ENCODE peak calls at places on chromosomes 1 and 21, in four cellular contexts. I is WTC11, X is SK-N-SH, R is HepG2. L is an unnamed sample.

GRCh38 chr1:35808376-35809155 is 750 bp downstream of the AGO4 start:
- DNase-seq in X (peak), R (peak), I (peak), L (peak)

GRCh38 chr21:37244506-37245083 is 22.5 kb downstream of the VPS26C start:
- DNase-seq in I (no peak), X (no peak), R (no peak), L (no peak)

GRCh38 chr1:175911138-175911537 is 167.7 kb upstream of the TNR start:
- DNase-seq in X (no peak), R (no peak), I (no peak), L (no peak)

GRCh38 chr1:100463809-100464424 is 74.0 kb upstream of the GPR88 start:
- DNase-seq in R (peak), X (peak), I (peak), L (peak)

GRCh38 chr1:108609483-108610066 is 49.7 kb downstream of the EEIG2 start:
- DNase-seq in X (no peak), R (no peak), I (no peak), L (no peak)

GRCh38 chr21:33201945-33202344 is 27.8 kb upstream of the IFNAR2 start:
- DNase-seq in R (no peak), X (no peak), I (no peak), L (no peak)

GRCh38 chr1:28917757-28918118 is 3.4 kb downstream of the EPB41 start:
- DNase-seq in I (no peak), R (no peak), X (no peak), L (no peak)

GRCh38 chr1:119040906-119041305 is 52.8 kb upstream of the TBX15 start:
- DNase-seq in I (no peak), X (no peak), R (no peak), L (no peak)

GRCh38 chr1:246350745-246351144 is 156.3 kb downstream of the SMYD3 start:
- DNase-seq in R (no peak), I (no peak), X (no peak), L (no peak)

GRCh38 chr1:211522804-211523203 is 30.8 kb upstream of the RD3 start:
- DNase-seq in X (no peak), I (no peak), R (no peak), L (no peak)

GRCh38 chr21:34336756-34337391 is 26.9 kb upstream of the KCNE2 start:
- DNase-seq in I (no peak), R (no peak), X (no peak), L (no peak)

DNA sequence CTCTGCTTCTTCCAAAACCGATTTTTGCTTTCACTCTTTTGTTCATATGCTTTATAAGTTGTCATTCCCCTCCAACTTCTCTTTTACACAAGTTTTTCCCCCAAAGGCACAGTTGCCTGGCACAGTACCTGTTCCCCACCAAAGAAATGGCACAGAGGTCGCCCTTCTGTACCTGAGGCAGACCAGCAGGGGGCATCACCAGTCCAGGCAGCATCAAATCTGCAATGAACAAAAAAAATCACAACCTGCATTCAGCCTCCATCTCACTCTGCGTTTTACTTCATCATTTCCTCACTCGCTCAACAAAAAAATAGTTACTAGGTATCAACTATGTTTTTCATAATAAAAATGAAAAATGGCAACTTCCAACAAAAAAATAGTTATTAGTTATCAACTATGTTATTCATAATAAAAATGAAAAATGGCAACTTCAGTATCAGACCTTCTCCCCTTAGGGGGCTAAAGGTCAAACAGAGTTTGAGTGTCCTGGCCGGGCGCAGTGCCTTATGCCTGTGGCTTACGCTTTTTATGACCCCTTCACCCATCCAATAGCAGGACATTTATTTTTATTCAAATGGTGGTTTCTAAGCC is 4.1 kb downstream of the EIF2D start:
- DNase-seq in X (peak), R (peak), I (peak), L (peak)
- TF ChIP-seq FOXJ3 in X (no peak), R (no peak), I (no peak), L (no peak)

GRCh38 chr1:18949689-18950414 is 6.6 kb downstream of the IFFO2 start:
- DNase-seq in X (no peak), I (peak), R (peak), L (no peak)
- TF ChIP-seq FOXJ3 in X (no peak), I (no peak), R (no peak), L (no peak)

GRCh38 chr1:149881876-149882275 is 17.5 kb upstream of the BOLA1 start:
- DNase-seq in I (no peak), R (peak), X (no peak), L (no peak)
- TF ChIP-seq FOXJ3 in I (no peak), R (no peak), X (no peak), L (no peak)

GRCh38 chr1:204475651-204476432 is 18.8 kb downstream of the PIK3C2B start:
- DNase-seq in I (no peak), R (no peak), X (no peak), L (no peak)

GRCh38 chr1:204478921-204479320 is 15.7 kb downstream of the PIK3C2B start:
- DNase-seq in X (no peak), R (no peak), I (no peak), L (no peak)

GRCh38 chr1:204478166-204478899 is 16.3 kb downstream of the PIK3C2B start:
- DNase-seq in R (no peak), I (no peak), X (no peak), L (no peak)

GRCh38 chr1:204476563-204476962 is 18.0 kb downstream of the PIK3C2B start:
- DNase-seq in I (no peak), R (no peak), X (no peak), L (no peak)

DNA sequence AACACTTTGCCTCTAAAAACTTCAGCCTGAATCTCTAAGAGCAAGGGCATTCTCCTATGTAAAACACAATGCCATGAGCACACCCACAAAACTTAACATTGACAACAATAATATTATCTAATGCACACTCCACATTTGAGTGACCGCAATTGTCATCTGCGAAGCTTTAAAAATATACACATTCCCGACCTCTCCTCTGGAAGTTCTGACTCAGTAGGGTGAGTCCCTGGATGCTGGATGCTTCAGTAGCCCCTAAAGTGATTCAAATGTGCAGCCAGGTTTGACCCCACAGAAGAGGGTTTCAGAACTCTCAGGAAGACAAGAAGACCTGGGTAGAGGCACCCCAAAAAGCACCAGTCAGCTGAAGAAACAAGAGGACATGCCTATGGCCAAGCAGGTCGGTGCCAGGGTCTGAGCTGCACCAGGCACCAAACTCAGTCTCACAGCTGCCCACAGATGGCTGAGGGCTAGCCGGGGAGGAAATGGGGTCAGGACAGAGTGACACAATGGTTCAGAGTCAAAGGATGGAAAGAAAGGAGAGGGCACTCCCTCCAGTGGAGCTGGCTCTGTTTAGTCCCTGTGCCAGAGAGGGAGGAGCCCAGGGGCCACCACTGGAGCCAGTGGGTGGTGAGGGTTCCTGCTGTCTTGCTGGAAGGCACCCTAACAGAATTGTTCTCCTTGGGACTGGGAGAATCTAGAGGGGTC is 17.4 kb downstream of the PIK3C2B start:
- DNase-seq in I (no peak), X (no peak), R (no peak), L (no peak)
- TF ChIP-seq FOXJ3 in I (no peak), X (no peak), R (no peak), L (no peak)

GRCh38 chr1:230827081-230827681 is 41.1 kb downstream of the C1orf198 start:
- DNase-seq in I (no peak), X (no peak), R (peak), L (no peak)

GRCh38 chr1:230826166-230826875 is 42.0 kb downstream of the C1orf198 start:
- DNase-seq in R (no peak), X (no peak), I (no peak), L (no peak)

GRCh38 chr1:230825804-230826160 is 42.5 kb downstream of the C1orf198 start:
- DNase-seq in I (no peak), X (no peak), R (no peak), L (no peak)

GRCh38 chr1:230828421-230828820 is 39.9 kb downstream of the C1orf198 start:
- DNase-seq in X (no peak), R (no peak), I (no peak), L (no peak)

GRCh38 chr1:230827801-230828200 is 40.5 kb downstream of the C1orf198 start:
- DNase-seq in X (no peak), I (no peak), R (no peak), L (no peak)
- TF ChIP-seq FOXJ3 in X (no peak), I (no peak), R (no peak), L (no peak)

GRCh38 chr21:39712976-39713375 is 32.0 kb upstream of the IGSF5 start:
- DNase-seq in R (peak), X (no peak), I (peak), L (no peak)
- TF ChIP-seq FOXJ3 in R (no peak), X (no peak), I (no peak), L (no peak)

DNA sequence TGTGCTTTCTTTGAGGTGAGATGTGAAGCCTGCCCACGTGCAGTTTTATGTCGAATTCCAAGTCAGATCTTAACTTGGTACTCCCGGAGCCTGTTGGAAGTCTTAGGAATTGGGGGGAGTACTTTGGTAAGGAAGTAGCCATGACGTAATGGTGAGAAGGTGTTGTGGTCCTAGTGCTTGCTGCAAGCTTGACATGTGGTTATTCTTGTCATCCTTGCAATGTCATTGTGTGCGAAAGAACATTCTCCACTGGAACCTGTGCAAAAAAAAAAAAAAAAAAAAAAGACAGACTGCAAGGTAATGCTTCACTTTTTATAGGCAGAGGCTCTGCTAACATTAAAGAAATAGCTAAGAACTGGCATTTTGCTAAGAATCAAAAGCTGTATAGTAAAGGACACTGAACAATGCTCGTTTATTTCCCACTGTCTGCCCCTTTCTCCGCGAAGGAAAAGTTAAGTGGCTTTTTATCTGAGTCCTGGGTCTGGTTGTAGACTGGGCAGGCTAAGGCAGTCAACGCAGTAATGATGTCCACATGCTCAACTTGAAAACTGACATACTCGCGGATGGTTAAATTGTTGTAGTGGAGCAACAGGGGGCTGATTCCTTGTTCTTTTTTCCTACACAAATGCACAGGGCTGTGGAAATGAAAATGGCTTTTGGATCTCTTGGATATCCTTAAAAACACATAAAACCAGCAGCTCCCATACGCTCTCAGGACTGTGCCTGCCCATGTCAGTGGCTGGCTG is 2.1 kb downstream of the KAZN start:
- DNase-seq in R (no peak), X (no peak), I (no peak), L (no peak)
- TF ChIP-seq FOXJ3 in R (no peak), X (no peak), I (no peak), L (no peak)

DNA sequence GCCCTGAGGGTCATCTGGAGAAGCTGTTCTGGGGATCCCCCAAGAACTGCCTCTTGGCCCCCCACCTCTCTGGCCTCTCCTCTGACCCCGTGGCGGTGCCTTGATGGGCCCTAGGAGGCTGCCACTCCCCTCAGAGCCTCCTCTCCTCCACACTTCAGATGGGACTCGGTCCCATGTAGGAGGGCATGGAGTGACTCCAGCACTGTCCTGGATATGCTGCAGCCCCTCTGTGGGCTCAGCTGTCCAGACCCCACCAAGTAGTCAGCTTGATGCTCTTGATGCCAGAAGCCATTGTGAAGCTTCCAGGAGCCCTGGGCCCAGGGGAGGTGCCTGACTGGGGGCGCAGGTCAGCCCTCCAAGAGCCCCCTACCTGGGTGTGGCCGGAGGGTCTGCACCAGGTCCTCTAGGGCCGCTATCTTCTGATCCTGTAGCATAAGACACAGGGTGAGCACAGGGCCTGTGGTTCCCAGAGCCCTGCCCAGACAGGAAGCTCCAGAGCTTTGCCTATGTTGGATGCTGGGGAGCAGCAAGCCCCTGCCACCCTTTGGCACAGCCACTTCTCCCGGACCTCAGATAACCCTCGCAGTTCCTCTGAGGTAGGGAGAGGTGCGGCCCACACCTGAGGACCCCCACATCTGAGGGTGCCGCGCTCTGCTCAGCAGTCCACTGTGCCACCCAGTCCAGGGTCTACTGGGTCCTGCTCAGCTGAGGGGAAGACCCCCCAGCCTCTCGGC is 9.2 kb downstream of the UBXN11 start:
- DNase-seq in R (no peak), X (no peak), I (no peak), L (no peak)
- TF ChIP-seq FOXJ3 in R (no peak), X (no peak), I (no peak), L (no peak)

DNA sequence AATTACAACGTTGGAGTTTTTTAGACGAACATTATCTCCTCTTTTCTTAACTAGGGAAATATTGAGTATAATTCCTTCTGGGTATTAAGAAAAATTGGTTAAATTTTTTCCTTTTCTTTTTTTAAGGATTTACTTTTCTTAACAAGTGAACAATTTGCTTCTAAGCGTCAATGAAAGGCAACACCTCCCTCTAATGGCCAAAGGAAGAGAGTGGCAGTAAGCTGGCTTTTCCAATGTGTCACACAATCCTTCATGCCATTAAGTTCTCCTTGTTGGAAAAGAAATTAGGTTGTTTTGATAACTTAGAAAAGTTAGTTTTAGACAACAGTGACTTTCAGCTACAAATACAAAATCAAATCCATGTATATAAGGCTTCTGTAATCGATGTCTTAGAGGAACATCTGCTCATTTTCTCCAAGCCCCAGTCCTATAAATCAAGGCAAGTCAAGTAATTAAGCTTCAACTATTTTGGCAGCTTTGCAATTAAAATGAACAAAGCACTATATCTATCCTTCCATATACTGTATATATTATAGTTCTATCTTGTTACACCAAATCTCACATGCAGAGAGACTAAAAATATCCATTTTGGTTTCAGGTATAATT is 62.8 kb downstream of the EDEM3 start:
- DNase-seq in I (no peak), R (peak), X (peak), L (no peak)
- TF ChIP-seq FOXJ3 in I (no peak), R (no peak), X (no peak), L (no peak)

GRCh38 chr1:54137532-54138061 is 15.2 kb downstream of the CDCP2 start:
- DNase-seq in X (peak), I (no peak), R (no peak), L (no peak)
- TF ChIP-seq FOXJ3 in X (no peak), I (no peak), R (no peak), L (no peak)

L was measured in K562.